ENCODE peak calls at places on chromosomes 16 and 17, in seven cellular contexts. J, D, R, L, A, T and W are unnamed samples.

GRCh38 chr17:49469831-49470568 is 25.1 kb upstream of the NGFR start:
- DNase-seq in J (no peak), D (peak; percentile 67), R (no peak), L (no peak), A (no peak), T (no peak), W (no peak)

GRCh38 chr16:56203052-56203451 is 11.8 kb downstream of the GNAO1 start:
- DNase-seq in J (no peak), D (peak; percentile 45), R (peak; percentile 75), L (no peak), A (peak; percentile 4), T (peak; percentile 41), W (peak; percentile 5)

GRCh38 chr17:15038656-15039055 is 226.5 kb downstream of the PMP22 start:
- DNase-seq in J (no peak), D (no peak), R (no peak), L (no peak), A (no peak), T (no peak), W (peak; percentile 87)

GRCh38 chr16:46789499-46790414 is 41.2 kb downstream of the C16orf87 start:
- DNase-seq in J (peak; percentile 28), D (peak; percentile 86), R (peak; percentile 68), L (peak; percentile 50), A (peak; percentile 15), T (peak; percentile 79), W (peak; percentile 35)

GRCh38 chr16:627458-628239 is 3.1 kb upstream of the WFIKKN1 start:
- DNase-seq in J (no peak), D (no peak), R (no peak), L (no peak), A (peak; percentile 63), T (no peak), W (no peak)

GRCh38 chr17:39150795-39151679 is at the start of gene PLXDC1:
- DNase-seq in J (no peak), D (peak; percentile 29), R (no peak), L (no peak), A (no peak), T (no peak), W (no peak)

GRCh38 chr17:35732806-35733136 is 1.3 kb downstream of the RASL10B start:
- DNase-seq in J (no peak), D (no peak), R (no peak), L (no peak), A (no peak), T (no peak), W (no peak)

GRCh38 chr17:50161023-50161910 is 4.5 kb upstream of the SGCA start:
- DNase-seq in J (peak; percentile 77), D (peak; percentile 96), R (peak; percentile 91), L (peak; percentile 26), A (peak; percentile 54), T (peak; percentile 93), W (peak; percentile 71)

GRCh38 chr17:50095626-50096037 is 481 bp downstream of the PDK2 start:
- DNase-seq in J (no peak), D (no peak), R (no peak), L (no peak), A (no peak), T (no peak), W (no peak)

GRCh38 chr17:79607941-79608728 is 2.7 kb downstream of the RBFOX3 start:
- DNase-seq in J (no peak), D (peak; percentile 79), R (no peak), L (no peak), A (no peak), T (peak; percentile 29), W (no peak)

GRCh38 chr17:67610061-67610460 is 107.7 kb upstream of the NOL11 start:
- DNase-seq in J (no peak), D (no peak), R (no peak), L (no peak), A (no peak), T (no peak), W (no peak)

GRCh38 chr16:881219-882097 is 80.9 kb upstream of the GNG13 start:
- DNase-seq in J (no peak), D (no peak), R (no peak), L (no peak), A (no peak), T (no peak), W (no peak)

GRCh38 chr17:14070344-14071007 is 1.2 kb downstream of the COX10 start:
- DNase-seq in J (no peak), D (no peak), R (no peak), L (no peak), A (peak; percentile 59), T (no peak), W (no peak)

GRCh38 chr16:55941552-55941951 is 66.4 kb upstream of the CES5A start:
- DNase-seq in J (no peak), D (no peak), R (no peak), L (no peak), A (no peak), T (no peak), W (no peak)

GRCh38 chr17:39634384-39634871 is 2.5 kb upstream of the STARD3 start:
- DNase-seq in J (peak; percentile 26), D (no peak), R (peak; percentile 69), L (no peak), A (peak; percentile 33), T (no peak), W (peak; percentile 33)

GRCh38 chr16:80285089-80285488 is 255.7 kb upstream of the DYNLRB2 start:
- DNase-seq in J (no peak), D (no peak), R (no peak), L (no peak), A (peak; percentile 96), T (no peak), W (peak; percentile 95)

GRCh38 chr17:3512512-3513171 is 36.8 kb downstream of the ASPA start:
- DNase-seq in J (no peak), D (peak; percentile 37), R (no peak), L (no peak), A (no peak), T (peak; percentile 69), W (no peak)

GRCh38 chr16:11852092-11852809 is 909 bp upstream of the RSL1D1 start:
- DNase-seq in J (no peak), D (no peak), R (no peak), L (no peak), A (no peak), T (peak; percentile 49), W (no peak)

GRCh38 chr17:81294512-81295030 is 536 bp downstream of the SLC38A10 start:
- DNase-seq in J (no peak), D (no peak), R (peak; percentile 21), L (peak; percentile 0), A (no peak), T (peak; percentile 55), W (no peak)

GRCh38 chr17:36934144-36934758 is 3.0 kb upstream of the LHX1 start:
- DNase-seq in J (no peak), D (peak; percentile 46), R (no peak), L (no peak), A (no peak), T (no peak), W (no peak)

GRCh38 chr16:68475071-68475470 is 26.8 kb upstream of the SMPD3 start:
- DNase-seq in J (no peak), D (no peak), R (no peak), L (no peak), A (no peak), T (no peak), W (peak; percentile 88)

GRCh38 chr16:30996324-30996999 is 11.5 kb downstream of the HSD3B7 start:
- DNase-seq in J (peak; percentile 72), D (no peak), R (no peak), L (no peak), A (peak; percentile 31), T (no peak), W (peak; percentile 13)

GRCh38 chr17:35811759-35812158 is 2.5 kb downstream of the TAF15 start:
- DNase-seq in J (no peak), D (no peak), R (no peak), L (no peak), A (no peak), T (no peak), W (no peak)

GRCh38 chr16:1781758-1782407 is 488 bp downstream of the SPSB3 start:
- DNase-seq in J (no peak), D (peak; percentile 42), R (peak; percentile 47), L (no peak), A (peak; percentile 21), T (no peak), W (peak; percentile 14)

GRCh38 chr17:4733073-4733531 is 1.9 kb downstream of the MED11 start:
- DNase-seq in J (no peak), D (no peak), R (peak; percentile 55), L (peak; percentile 67), A (no peak), T (peak; percentile 30), W (no peak)

GRCh38 chr17:75124041-75124818 is 7.3 kb downstream of the NT5C start:
- DNase-seq in J (peak; percentile 55), D (no peak), R (peak; percentile 81), L (peak; percentile 86), A (peak; percentile 92), T (no peak), W (peak; percentile 97)

GRCh38 chr17:58100506-58100905 is 17.3 kb downstream of the DYNLL2 start:
- DNase-seq in J (no peak), D (no peak), R (no peak), L (no peak), A (no peak), T (no peak), W (no peak)

GRCh38 chr17:50239913-50240312 is 34.4 kb upstream of the TMEM92 start:
- DNase-seq in J (no peak), D (no peak), R (no peak), L (no peak), A (no peak), T (no peak), W (no peak)

GRCh38 chr16:57955572-57955971 is 15.4 kb downstream of the CNGB1 start:
- DNase-seq in J (no peak), D (no peak), R (no peak), L (no peak), A (no peak), T (peak; percentile 68), W (peak; percentile 80)

GRCh38 chr16:48385272-48385953 is at the start of gene SIAH1:
- DNase-seq in J (peak; percentile 39), D (peak; percentile 87), R (peak; percentile 81), L (peak; percentile 34), A (no peak), T (peak; percentile 88), W (peak; percentile 46)

GRCh38 chr17:40031706-40032105 is 16.5 kb downstream of the CSF3 start:
- DNase-seq in J (no peak), D (no peak), R (no peak), L (no peak), A (no peak), T (no peak), W (no peak)

GRCh38 chr17:72362466-72363335 is 241.9 kb downstream of the SOX9 start:
- DNase-seq in J (no peak), D (no peak), R (no peak), L (no peak), A (peak; percentile 83), T (no peak), W (peak; percentile 98)

GRCh38 chr17:146983-147761 is 9.8 kb downstream of the SCGB1C2 start:
- DNase-seq in J (no peak), D (no peak), R (no peak), L (no peak), A (no peak), T (peak; percentile 13), W (no peak)

GRCh38 chr16:53944026-53944425 is 240.1 kb downstream of the FTO start:
- DNase-seq in J (no peak), D (no peak), R (no peak), L (no peak), A (no peak), T (no peak), W (peak; percentile 91)

GRCh38 chr17:16407911-16408588 is 7.3 kb upstream of the TRPV2 start:
- DNase-seq in J (no peak), D (peak; percentile 60), R (peak; percentile 67), L (no peak), A (peak; percentile 35), T (peak; percentile 84), W (peak; percentile 40)

GRCh38 chr16:3022697-3023414 is 886 bp downstream of the HCFC1R1 start:
- DNase-seq in J (no peak), D (no peak), R (peak; percentile 22), L (no peak), A (no peak), T (no peak), W (no peak)

GRCh38 chr16:8852534-8852933 is 16.3 kb downstream of the CARHSP1 start:
- DNase-seq in J (no peak), D (no peak), R (no peak), L (no peak), A (no peak), T (no peak), W (peak; percentile 70)

GRCh38 chr17:77741109-77741508 is 217.4 kb upstream of the TNRC6C start:
- DNase-seq in J (no peak), D (peak; percentile 79), R (peak; percentile 42), L (no peak), A (no peak), T (peak; percentile 32), W (no peak)